ENCODE peak calls at places on chromosomes 6 and 20, in six cellular contexts. One of them, this sample, is unnamed.

GRCh38 chr6:146169872-146170271 is 141.0 kb downstream of the GRM1 start:
- DNase-seq in HCT116: no peak
- DNase-seq in cardiac muscle cell: no peak
- DNase-seq in transverse colon: no peak
- DNase-seq in cardiac fibroblast: no peak
- DNase-seq in HAP-1: no peak
- DNase-seq in this sample: no peak

GRCh38 chr6:136371951-136372350 is 82.3 kb upstream of the BCLAF1 start:
- DNase-seq in cardiac muscle cell: peak
- DNase-seq in HCT116: no peak
- DNase-seq in cardiac fibroblast: peak
- DNase-seq in transverse colon: no peak
- DNase-seq in HAP-1: no peak
- DNase-seq in this sample: no peak

GRCh38 chr20:32527447-32528055 is 57.6 kb downstream of the NOL4L start:
- DNase-seq in cardiac muscle cell: no peak
- DNase-seq in HCT116: no peak
- DNase-seq in cardiac fibroblast: no peak
- DNase-seq in HAP-1: no peak
- DNase-seq in transverse colon: no peak
- DNase-seq in this sample: no peak

GRCh38 chr6:109051301-109051700 is 43.3 kb downstream of the SESN1 start:
- DNase-seq in cardiac muscle cell: no peak
- DNase-seq in HAP-1: no peak
- DNase-seq in HCT116: no peak
- DNase-seq in transverse colon: no peak
- DNase-seq in cardiac fibroblast: no peak
- DNase-seq in this sample: no peak

GRCh38 chr20:41734506-41734945 is 116.3 kb upstream of the CHD6 start:
- DNase-seq in cardiac fibroblast: peak
- DNase-seq in cardiac muscle cell: peak
- DNase-seq in HCT116: peak
- DNase-seq in transverse colon: peak
- DNase-seq in HAP-1: peak
- DNase-seq in this sample: peak

GRCh38 chr20:47681977-47682812 is 103.1 kb downstream of the SULF2 start:
- DNase-seq in transverse colon: no peak
- DNase-seq in cardiac fibroblast: peak
- DNase-seq in HAP-1: no peak
- DNase-seq in HCT116: no peak
- DNase-seq in cardiac muscle cell: peak
- DNase-seq in this sample: peak

GRCh38 chr6:165767228-165767627 is 104.2 kb upstream of the PDE10A start:
- DNase-seq in transverse colon: no peak
- DNase-seq in cardiac fibroblast: peak
- DNase-seq in cardiac muscle cell: peak
- DNase-seq in HAP-1: no peak
- DNase-seq in HCT116: no peak
- DNase-seq in this sample: no peak

GRCh38 chr6:33607784-33608161 is 13.3 kb upstream of the ITPR3 start:
- DNase-seq in transverse colon: peak
- DNase-seq in HAP-1: no peak
- DNase-seq in HCT116: peak
- DNase-seq in cardiac muscle cell: no peak
- DNase-seq in cardiac fibroblast: no peak
- DNase-seq in this sample: no peak

GRCh38 chr6:111555041-111555440 is 50.6 kb downstream of the TRAF3IP2 start:
- DNase-seq in cardiac muscle cell: peak
- DNase-seq in transverse colon: no peak
- DNase-seq in HAP-1: no peak
- DNase-seq in HCT116: no peak
- DNase-seq in cardiac fibroblast: peak
- DNase-seq in this sample: no peak

GRCh38 chr6:167058261-167058660 is 59.1 kb downstream of the CEP43 start:
- DNase-seq in transverse colon: no peak
- DNase-seq in cardiac fibroblast: peak
- DNase-seq in HAP-1: no peak
- DNase-seq in cardiac muscle cell: peak
- DNase-seq in HCT116: no peak
- DNase-seq in this sample: no peak

GRCh38 chr6:136669299-136669699 is 119.1 kb upstream of the MAP7 start:
- DNase-seq in HAP-1: no peak
- DNase-seq in HCT116: no peak
- DNase-seq in cardiac fibroblast: peak
- DNase-seq in cardiac muscle cell: peak
- DNase-seq in transverse colon: no peak
- DNase-seq in this sample: no peak

GRCh38 chr6:36841756-36842155 is 2.5 kb upstream of the CPNE5 start:
- DNase-seq in cardiac muscle cell: no peak
- DNase-seq in HCT116: no peak
- DNase-seq in transverse colon: no peak
- DNase-seq in cardiac fibroblast: no peak
- DNase-seq in HAP-1: no peak
- DNase-seq in this sample: no peak

GRCh38 chr20:38033330-38034107 is at the start of the genes RPRD1B and TTI1:
- DNase-seq in cardiac fibroblast: peak
- DNase-seq in HAP-1: peak
- DNase-seq in HCT116: peak
- DNase-seq in transverse colon: peak
- DNase-seq in cardiac muscle cell: peak
- DNase-seq in this sample: peak

DNA sequence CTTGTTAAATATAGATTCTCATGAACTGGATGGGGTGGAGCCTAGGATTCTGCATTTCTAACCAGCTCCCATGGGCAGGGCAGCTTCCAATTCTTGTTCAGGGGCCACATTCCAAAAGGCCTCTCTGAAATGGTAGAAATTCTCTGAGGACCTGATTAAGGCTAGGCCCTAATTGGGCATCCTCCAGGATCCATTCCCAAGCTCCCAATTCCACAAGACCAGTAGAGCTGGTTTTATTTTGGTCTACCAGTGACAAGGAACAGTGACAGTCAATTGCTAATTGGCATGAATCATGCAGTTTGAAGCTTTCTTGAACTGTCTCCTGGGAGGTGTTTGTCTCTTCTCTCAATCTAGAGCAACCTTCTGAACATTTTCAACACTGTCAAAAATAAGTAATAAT is 3.0 kb downstream of the THBD start:
- DNase-seq in cardiac fibroblast: no peak
- DNase-seq in HCT116: no peak
- DNase-seq in cardiac muscle cell: no peak
- DNase-seq in HAP-1: no peak
- DNase-seq in transverse colon: no peak
- DNase-seq in this sample: no peak
- H3K4me3 ChIP-seq in cardiac fibroblast: no peak
- H3K4me3 ChIP-seq in HCT116: no peak
- H3K4me3 ChIP-seq in cardiac muscle cell: no peak
- H3K4me3 ChIP-seq in HAP-1: no peak
- H3K4me3 ChIP-seq in transverse colon: no peak
- H3K4me3 ChIP-seq in this sample: peak

DNA sequence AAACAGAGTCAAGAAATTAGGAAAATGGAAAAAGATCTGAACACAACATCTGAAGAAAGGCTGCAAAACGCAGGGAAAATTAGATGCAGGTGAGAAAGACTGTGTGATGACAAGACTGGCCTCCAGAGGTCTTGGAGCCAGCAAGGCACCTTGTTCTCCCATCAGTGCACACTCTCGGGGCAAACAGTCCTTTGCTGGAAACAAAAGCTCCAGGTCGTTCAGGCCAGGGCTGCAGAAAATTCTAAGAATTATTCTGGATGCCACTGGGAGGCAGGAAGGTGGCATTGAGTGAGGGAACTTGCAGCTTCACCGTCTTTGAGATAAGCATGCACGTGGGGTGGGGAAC is 219.9 kb upstream of the SSTR4 start:
- DNase-seq in transverse colon: no peak
- DNase-seq in HAP-1: no peak
- DNase-seq in cardiac muscle cell: no peak
- DNase-seq in cardiac fibroblast: no peak
- DNase-seq in HCT116: no peak
- DNase-seq in this sample: no peak
- H3K4me3 ChIP-seq in transverse colon: no peak
- H3K4me3 ChIP-seq in HAP-1: no peak
- H3K4me3 ChIP-seq in cardiac muscle cell: no peak
- H3K4me3 ChIP-seq in cardiac fibroblast: no peak
- H3K4me3 ChIP-seq in HCT116: no peak
- H3K4me3 ChIP-seq in this sample: no peak

DNA sequence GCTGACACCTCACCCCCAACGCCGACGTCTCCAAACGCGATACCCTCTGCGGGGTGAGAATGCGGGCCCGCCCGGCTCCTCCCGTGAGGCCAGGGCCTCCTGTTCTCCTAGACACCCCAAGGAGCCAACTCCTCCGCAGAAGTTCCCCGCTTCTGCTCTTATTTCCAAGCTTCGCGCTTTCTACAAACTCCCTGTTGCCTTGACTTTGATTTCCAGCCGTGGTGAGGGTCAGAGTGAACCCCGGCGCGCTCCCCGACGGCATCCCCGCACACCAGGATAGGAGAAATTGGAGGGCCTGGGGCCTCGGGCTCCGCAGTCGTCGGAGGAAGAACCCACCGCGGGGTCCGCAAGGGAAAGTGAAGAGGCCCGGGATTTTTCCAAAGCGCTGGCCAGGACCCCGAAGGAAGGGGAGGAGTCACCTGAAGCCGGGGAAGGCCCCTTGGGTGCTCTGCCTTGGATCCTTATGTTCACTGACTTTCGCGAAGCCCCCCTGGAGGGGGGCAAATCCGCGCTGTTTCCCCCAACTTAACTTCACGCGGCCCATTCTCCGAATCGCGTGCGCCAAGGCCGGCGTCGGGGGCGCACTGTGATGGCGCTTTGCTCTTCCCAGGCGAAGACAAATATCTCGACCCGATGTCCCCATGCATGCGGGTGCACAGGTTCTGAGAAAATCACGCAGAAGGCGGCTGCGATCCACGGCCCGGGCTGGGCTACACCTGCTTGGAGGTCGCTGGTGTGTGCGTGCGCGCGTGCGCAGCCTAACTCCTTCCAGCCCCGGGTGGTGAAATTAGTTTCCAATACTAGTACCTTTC is 3.0 kb upstream of the INSM1 start:
- DNase-seq in HAP-1: no peak
- DNase-seq in transverse colon: no peak
- DNase-seq in cardiac muscle cell: no peak
- DNase-seq in HCT116: no peak
- DNase-seq in cardiac fibroblast: no peak
- DNase-seq in this sample: no peak
- H3K4me3 ChIP-seq in HAP-1: no peak
- H3K4me3 ChIP-seq in transverse colon: no peak
- H3K4me3 ChIP-seq in cardiac muscle cell: no peak
- H3K4me3 ChIP-seq in HCT116: no peak
- H3K4me3 ChIP-seq in cardiac fibroblast: no peak
- H3K4me3 ChIP-seq in this sample: no peak

GRCh38 chr6:85443720-85444119 is 6.2 kb upstream of the NT5E start:
- DNase-seq in cardiac fibroblast: no peak
- DNase-seq in cardiac muscle cell: no peak
- DNase-seq in transverse colon: no peak
- DNase-seq in HCT116: no peak
- DNase-seq in HAP-1: no peak
- DNase-seq in this sample: no peak
- H3K4me3 ChIP-seq in cardiac fibroblast: no peak
- H3K4me3 ChIP-seq in cardiac muscle cell: no peak
- H3K4me3 ChIP-seq in transverse colon: no peak
- H3K4me3 ChIP-seq in HCT116: no peak
- H3K4me3 ChIP-seq in HAP-1: no peak
- H3K4me3 ChIP-seq in this sample: no peak

GRCh38 chr6:17300637-17301036 is 19.5 kb downstream of the RBM24 start:
- DNase-seq in cardiac fibroblast: no peak
- DNase-seq in cardiac muscle cell: no peak
- DNase-seq in transverse colon: no peak
- DNase-seq in HAP-1: no peak
- DNase-seq in HCT116: no peak
- DNase-seq in this sample: no peak
- H3K4me3 ChIP-seq in cardiac fibroblast: no peak
- H3K4me3 ChIP-seq in cardiac muscle cell: no peak
- H3K4me3 ChIP-seq in transverse colon: no peak
- H3K4me3 ChIP-seq in HAP-1: no peak
- H3K4me3 ChIP-seq in HCT116: no peak
- H3K4me3 ChIP-seq in this sample: no peak

GRCh38 chr6:27889275-27889627 is 22.9 kb downstream of the OR2B2 start:
- DNase-seq in HAP-1: no peak
- DNase-seq in transverse colon: no peak
- DNase-seq in HCT116: no peak
- DNase-seq in cardiac fibroblast: no peak
- DNase-seq in cardiac muscle cell: no peak
- DNase-seq in this sample: no peak
- H3K4me3 ChIP-seq in HAP-1: no peak
- H3K4me3 ChIP-seq in transverse colon: no peak
- H3K4me3 ChIP-seq in HCT116: no peak
- H3K4me3 ChIP-seq in cardiac fibroblast: no peak
- H3K4me3 ChIP-seq in cardiac muscle cell: no peak
- H3K4me3 ChIP-seq in this sample: no peak

DNA sequence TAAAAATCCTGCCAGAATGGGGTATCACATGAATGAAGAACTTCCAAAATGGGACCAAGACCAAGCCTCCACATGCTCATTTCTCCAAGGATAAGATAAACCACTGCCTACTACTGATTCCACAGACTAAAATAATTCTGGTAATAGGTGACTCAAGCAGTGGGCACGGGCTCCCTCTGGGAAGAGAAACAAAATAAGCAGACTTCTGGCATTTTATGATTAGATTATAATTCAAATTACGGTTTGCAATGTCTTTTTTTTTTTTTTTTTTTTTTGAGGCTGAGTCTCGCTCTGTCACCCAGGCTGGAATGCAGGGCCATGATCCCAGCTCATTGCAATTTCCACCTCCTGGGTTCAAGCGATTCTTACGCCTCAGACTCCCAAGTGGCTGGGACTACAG is 16.0 kb downstream of the UQCC1 start:
- DNase-seq in cardiac fibroblast: peak
- DNase-seq in cardiac muscle cell: peak
- DNase-seq in HAP-1: no peak
- DNase-seq in HCT116: no peak
- DNase-seq in transverse colon: no peak
- DNase-seq in this sample: no peak
- H3K4me3 ChIP-seq in cardiac fibroblast: no peak
- H3K4me3 ChIP-seq in cardiac muscle cell: no peak
- H3K4me3 ChIP-seq in HAP-1: no peak
- H3K4me3 ChIP-seq in HCT116: no peak
- H3K4me3 ChIP-seq in transverse colon: no peak
- H3K4me3 ChIP-seq in this sample: no peak

This sample was measured in psoas muscle.